ENCODE peak calls at places on chromosomes 2 and 18, in ten cellular contexts. V, R, A, L, P, X, W, K, G and B are unnamed samples.

GRCh38 chr2:217802876-217803638 is 199.7 kb downstream of the TNS1 start:
- DNase-seq in V (no peak), R (no peak), A (peak; percentile 19), L (no peak), P (no peak), X (no peak), W (peak; percentile 65), K (no peak), G (no peak), B (no peak)

GRCh38 chr2:209113030-209113429 is 310.8 kb upstream of the MAP2 start:
- DNase-seq in V (no peak), R (no peak), A (no peak), L (no peak), P (no peak), X (no peak), W (no peak), K (no peak), G (no peak), B (no peak)

GRCh38 chr2:147511491-147511948 is 333.3 kb upstream of the ACVR2A start:
- DNase-seq in V (no peak), R (no peak), A (peak; percentile 21), L (no peak), P (no peak), X (peak; percentile 17), W (peak; percentile 71), K (no peak), G (no peak), B (no peak)

GRCh38 chr2:13227543-13227942 is 510.8 kb downstream of the TRIB2 start:
- DNase-seq in V (no peak), R (no peak), A (no peak), L (no peak), P (no peak), X (no peak), W (no peak), K (no peak), G (no peak), B (no peak)

GRCh38 chr18:12890500-12890899 is 6.5 kb upstream of the PTPN2 start:
- DNase-seq in V (no peak), R (peak; percentile 45), A (no peak), L (peak; percentile 22), P (no peak), X (no peak), W (no peak), K (no peak), G (peak; percentile 46), B (no peak)

GRCh38 chr2:32768387-32769174 is 140.7 kb downstream of the TTC27 start:
- DNase-seq in V (no peak), R (no peak), A (no peak), L (no peak), P (no peak), X (no peak), W (no peak), K (no peak), G (peak; percentile 80), B (no peak)

GRCh38 chr2:24429711-24430110 is 61.3 kb upstream of the NCOA1 start:
- DNase-seq in V (no peak), R (no peak), A (no peak), L (no peak), P (no peak), X (no peak), W (no peak), K (no peak), G (no peak), B (no peak)

GRCh38 chr2:186136860-186137259 is 349.2 kb upstream of the ZC3H15 start:
- DNase-seq in V (no peak), R (no peak), A (no peak), L (no peak), P (no peak), X (no peak), W (no peak), K (no peak), G (no peak), B (no peak)

GRCh38 chr2:207255565-207255964 is 89.8 kb upstream of the KLF7 start:
- DNase-seq in V (no peak), R (no peak), A (no peak), L (no peak), P (no peak), X (no peak), W (no peak), K (no peak), G (peak; percentile 50), B (no peak)

GRCh38 chr18:11948852-11949523 is 32.3 kb upstream of the IMPA2 start:
- DNase-seq in V (no peak), R (peak; percentile 41), A (no peak), L (no peak), P (no peak), X (no peak), W (no peak), K (no peak), G (no peak), B (no peak)

GRCh38 chr18:76491436-76491800 is 3.6 kb downstream of the ZNF516 start:
- DNase-seq in V (no peak), R (peak; percentile 41), A (peak; percentile 84), L (peak; percentile 53), P (peak; percentile 80), X (peak; percentile 76), W (peak; percentile 88), K (no peak), G (no peak), B (peak; percentile 85)

GRCh38 chr2:185208261-185208660 is 530.3 kb upstream of the FSIP2 start:
- DNase-seq in V (no peak), R (peak; percentile 60), A (no peak), L (peak; percentile 17), P (peak; percentile 29), X (peak; percentile 6), W (no peak), K (no peak), G (peak; percentile 5), B (peak; percentile 9)

GRCh38 chr18:1779587-1779986 is 791.7 kb downstream of the METTL4 start:
- DNase-seq in V (no peak), R (no peak), A (no peak), L (no peak), P (no peak), X (no peak), W (no peak), K (no peak), G (no peak), B (no peak)

GRCh38 chr2:220279840-220280239 is 652.4 kb downstream of the SLC4A3 start:
- DNase-seq in V (no peak), R (no peak), A (no peak), L (no peak), P (no peak), X (no peak), W (no peak), K (no peak), G (no peak), B (no peak)

GRCh38 chr2:144936442-144936841 is 416.5 kb upstream of the ZEB2 start:
- DNase-seq in V (no peak), R (no peak), A (no peak), L (no peak), P (no peak), X (no peak), W (no peak), K (no peak), G (no peak), B (no peak)

DNA sequence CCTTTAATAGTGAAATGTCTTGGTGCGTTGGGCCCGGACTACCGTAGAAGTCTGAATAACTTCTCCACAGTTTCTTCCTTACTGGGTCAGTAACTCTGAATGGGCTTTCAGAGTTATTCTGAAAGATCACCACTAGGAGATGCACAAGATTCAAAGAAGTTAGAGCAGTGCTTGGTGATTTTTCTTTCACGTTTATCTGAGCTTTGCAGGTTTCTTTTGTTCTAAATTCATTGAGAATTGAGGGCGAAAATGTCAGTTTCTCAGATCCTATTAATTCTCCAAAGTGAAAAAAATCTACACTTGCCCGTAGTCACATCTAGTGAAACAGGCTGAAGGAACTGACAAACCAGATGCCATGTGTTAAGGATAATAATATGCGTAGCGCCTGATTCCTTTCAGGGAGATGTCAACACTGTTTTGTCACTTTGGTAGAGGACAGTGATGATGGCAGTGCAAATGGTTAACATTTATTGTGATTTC is 70.1 kb downstream of the QPCT start:
- DNase-seq in V (no peak), R (peak; percentile 39), A (no peak), L (peak; percentile 68), P (no peak), X (no peak), W (peak; percentile 74), K (peak; percentile 53), G (peak; percentile 62), B (no peak)
- TF ChIP-seq EP300 in V (no peak), R (no peak), A (no peak), L (no peak), P (no peak), X (no peak), W (no peak), K (no peak), G (peak; percentile 16), B (no peak)

GRCh38 chr18:46252754-46253153 is 148.6 kb downstream of the HAUS1 start:
- DNase-seq in V (no peak), R (no peak), A (no peak), L (no peak), P (no peak), X (no peak), W (no peak), K (no peak), G (no peak), B (no peak)
- TF ChIP-seq EP300 in V (no peak), R (no peak), A (no peak), L (no peak), P (no peak), X (no peak), W (no peak), K (no peak), G (no peak), B (no peak)

DNA sequence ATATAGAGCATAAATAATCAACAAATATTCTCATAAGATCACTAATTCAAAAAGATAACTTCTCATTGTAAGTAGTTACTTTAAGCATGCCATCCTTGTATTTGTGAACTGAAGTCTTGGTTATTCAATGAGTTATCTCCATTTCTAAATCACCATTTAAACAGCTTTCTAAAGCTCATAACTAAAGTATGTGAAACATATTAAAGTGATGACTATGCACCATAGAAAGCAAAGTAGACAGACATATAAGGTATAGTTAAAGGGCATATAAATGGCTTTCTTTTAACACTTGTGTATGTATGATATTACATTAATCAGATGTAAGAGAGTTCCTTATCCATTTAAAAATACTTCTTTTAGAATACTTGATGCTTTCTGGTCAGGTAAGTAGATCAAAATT is 83.5 kb downstream of the IKZF2 start:
- DNase-seq in V (no peak), R (no peak), A (no peak), L (no peak), P (no peak), X (no peak), W (no peak), K (no peak), G (no peak), B (no peak)
- TF ChIP-seq EP300 in V (no peak), R (no peak), A (no peak), L (no peak), P (no peak), X (no peak), W (no peak), K (no peak), G (no peak), B (no peak)

DNA sequence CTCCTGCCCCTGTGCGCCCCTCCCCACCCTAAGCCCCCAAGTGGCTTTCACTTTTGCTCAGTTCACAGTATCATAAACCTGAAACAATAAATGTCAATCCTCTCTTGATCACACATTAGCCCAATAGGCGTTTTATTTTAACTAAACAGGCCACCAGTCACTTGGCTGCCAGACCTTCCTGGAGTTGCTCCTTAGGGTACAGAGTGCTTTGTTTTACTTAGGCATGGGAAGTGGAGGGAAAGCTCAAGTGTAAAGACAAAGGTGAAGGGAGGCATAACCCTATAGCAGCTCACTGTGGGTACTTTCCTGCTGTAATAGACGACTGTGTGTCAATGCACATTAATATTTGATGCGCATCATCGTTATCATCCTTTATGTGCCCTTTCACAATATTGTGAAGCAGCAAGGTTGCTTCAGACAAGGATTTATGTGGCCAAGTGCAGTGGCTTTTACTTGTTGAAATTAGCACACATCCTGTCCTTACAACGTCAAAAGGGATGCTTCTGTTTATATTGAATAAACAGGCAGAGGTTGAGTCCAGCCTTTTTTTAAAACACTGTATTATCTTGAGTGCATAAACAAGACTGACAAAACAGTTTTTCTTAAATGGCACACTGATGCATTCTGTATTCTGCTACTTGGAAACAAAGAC is 168.5 kb downstream of the TMEFF2 start:
- DNase-seq in V (no peak), R (no peak), A (no peak), L (no peak), P (no peak), X (no peak), W (no peak), K (no peak), G (no peak), B (no peak)
- TF ChIP-seq EP300 in V (peak; percentile 8), R (no peak), A (no peak), L (no peak), P (no peak), X (no peak), W (no peak), K (no peak), G (no peak), B (no peak)